ENCODE peak calls at places on chromosome 5, in six cellular contexts. W, N, V, S, P and G are unnamed samples. For H3K4me1, the result is how much of the 10 kb centered on the place peaks cover.

GRCh38 chr5:141039517-141039916 is 11.7 kb upstream of the PCDHB1 start:
- DNase-seq in W (no peak), N (peak), V (no peak), S (no peak), P (no peak), G (no peak)

GRCh38 chr5:97162045-97162444 is 19.6 kb upstream of the LIX1 start:
- DNase-seq in W (peak), N (peak), V (peak), S (peak), P (no peak), G (peak)

GRCh38 chr5:9456435-9457042 is 89.3 kb downstream of the SEMA5A start:
- DNase-seq in W (no peak), N (no peak), V (no peak), S (no peak), P (no peak), G (peak)

GRCh38 chr5:145943674-145944121 is 7.3 kb downstream of the SH3RF2 start:
- DNase-seq in W (peak), N (peak), V (no peak), S (no peak), P (no peak), G (no peak)

GRCh38 chr5:31478901-31479300 is 53.0 kb downstream of the DROSHA start:
- DNase-seq in W (no peak), N (no peak), V (no peak), S (no peak), P (no peak), G (no peak)

GRCh38 chr5:135821802-135822201 is 12.7 kb upstream of the SLC25A48 start:
- DNase-seq in W (no peak), N (no peak), V (no peak), S (peak), P (no peak), G (no peak)

GRCh38 chr5:148684528-148684927 is 30.2 kb upstream of the HTR4 start:
- DNase-seq in W (no peak), N (no peak), V (no peak), S (no peak), P (no peak), G (no peak)

GRCh38 chr5:152864447-152864846 is 459.4 kb upstream of the NMUR2 start:
- DNase-seq in W (no peak), N (no peak), V (no peak), S (no peak), P (no peak), G (no peak)

GRCh38 chr5:56099346-56099745 is 104.6 kb upstream of the IL6ST start:
- DNase-seq in W (no peak), N (no peak), V (no peak), S (no peak), P (no peak), G (no peak)

GRCh38 chr5:138241688-138242547 is 28.8 kb upstream of the CDC23 start:
- DNase-seq in W (no peak), N (peak), V (peak), S (no peak), P (peak), G (no peak)

GRCh38 chr5:170479484-170479883 is 24.3 kb upstream of the KCNIP1 start:
- DNase-seq in W (no peak), N (no peak), V (peak), S (no peak), P (no peak), G (peak)

GRCh38 chr5:177474845-177475562 is 1.6 kb upstream of the DBN1 start:
- DNase-seq in W (no peak), N (no peak), V (no peak), S (no peak), P (no peak), G (no peak)

GRCh38 chr5:155735388-155735787 is 591.6 kb upstream of the SGCD start:
- DNase-seq in W (peak), N (no peak), V (no peak), S (no peak), P (no peak), G (no peak)

GRCh38 chr5:87411586-87412416 is 929 bp downstream of the CCNH start:
- DNase-seq in W (peak), N (peak), V (no peak), S (peak), P (peak), G (no peak)

GRCh38 chr5:134503088-134503936 is 22.2 kb upstream of the JADE2 start:
- DNase-seq in W (peak), N (peak), V (peak), S (no peak), P (peak), G (peak)

GRCh38 chr5:3317051-3317795 is 278.4 kb upstream of the IRX1 start:
- DNase-seq in W (no peak), N (no peak), V (no peak), S (no peak), P (no peak), G (no peak)

GRCh38 chr5:160539431-160539830 is 117.8 kb downstream of the PTTG1 start:
- DNase-seq in W (no peak), N (no peak), V (no peak), S (no peak), P (no peak), G (no peak)

GRCh38 chr5:97624861-97625260 is 441.8 kb upstream of the RIOK2 start:
- DNase-seq in W (no peak), N (no peak), V (no peak), S (no peak), P (no peak), G (no peak)

GRCh38 chr5:109105631-109106267 is 304.0 kb downstream of the PJA2 start:
- DNase-seq in W (no peak), N (no peak), V (no peak), S (no peak), P (no peak), G (peak)

GRCh38 chr5:131206061-131206460 is 35.3 kb downstream of the LYRM7 start:
- DNase-seq in W (no peak), N (no peak), V (no peak), S (no peak), P (no peak), G (no peak)

GRCh38 chr5:80408475-80408875 is 611 bp downstream of the ZFYVE16 start:
- DNase-seq in W (peak), N (peak), V (no peak), S (no peak), P (peak), G (peak)

GRCh38 chr5:79130781-79131180 is 19.2 kb downstream of the BHMT start:
- DNase-seq in W (no peak), N (no peak), V (no peak), S (no peak), P (no peak), G (no peak)

GRCh38 chr5:103469288-103470065 is 93.1 kb downstream of the NUDT12 start:
- DNase-seq in W (no peak), N (no peak), V (no peak), S (no peak), P (no peak), G (no peak)

GRCh38 chr5:62937661-62938558 is 359.3 kb downstream of the LRRC70 start:
- DNase-seq in W (no peak), N (no peak), V (no peak), S (no peak), P (no peak), G (no peak)

GRCh38 chr5:57956606-57957005 is 474.0 kb upstream of the ACTBL2 start:
- DNase-seq in W (no peak), N (no peak), V (no peak), S (no peak), P (no peak), G (no peak)

GRCh38 chr5:68215208-68215887 is at the start of gene PIK3R1:
- DNase-seq in W (peak), N (peak), V (peak), S (peak), P (peak), G (peak)

GRCh38 chr5:6914336-6914735 is 201.1 kb downstream of the TENT4A start:
- DNase-seq in W (no peak), N (no peak), V (no peak), S (no peak), P (no peak), G (no peak)

GRCh38 chr5:14186132-14186830 is 43.1 kb downstream of the TRIO start:
- DNase-seq in W (no peak), N (peak), V (no peak), S (no peak), P (no peak), G (no peak)

GRCh38 chr5:15612915-15613635 is 113.1 kb downstream of the FBXL7 start:
- DNase-seq in W (no peak), N (no peak), V (no peak), S (no peak), P (no peak), G (no peak)

GRCh38 chr5:56124885-56125250 is 108.3 kb downstream of the ANKRD55 start:
- DNase-seq in W (no peak), N (no peak), V (no peak), S (no peak), P (no peak), G (peak)

GRCh38 chr5:142357469-142358090 is 32.8 kb upstream of the SPRY4 start:
- DNase-seq in W (no peak), N (no peak), V (no peak), S (no peak), P (no peak), G (peak)

GRCh38 chr5:140978987-140979386 is 12.7 kb downstream of the PCDHAC2 start:
- DNase-seq in W (no peak), N (no peak), V (no peak), S (no peak), P (no peak), G (no peak)

GRCh38 chr5:118862596-118862995 is 125.8 kb downstream of the DTWD2 start:
- DNase-seq in W (no peak), N (no peak), V (no peak), S (no peak), P (no peak), G (no peak)

DNA sequence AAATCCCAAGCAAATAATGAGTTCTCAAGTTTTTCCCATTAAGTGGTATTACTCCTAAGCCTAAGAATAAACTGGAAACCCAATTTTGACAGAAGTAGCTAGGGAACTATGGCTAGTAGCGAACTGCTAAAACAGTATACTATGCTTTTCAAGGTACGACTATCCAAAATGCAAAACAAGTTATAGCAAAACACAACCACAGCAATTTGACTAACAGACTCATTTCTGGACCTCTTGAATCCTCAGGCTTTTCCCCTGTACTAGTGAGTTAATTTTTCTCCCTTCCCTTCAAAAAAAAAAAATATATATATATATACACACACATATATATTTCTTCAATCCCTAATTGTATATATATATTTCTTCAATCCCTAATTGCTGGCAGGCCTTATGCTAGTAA is 7.3 kb downstream of the FBXW11 start:
- DNase-seq in W (no peak), N (no peak), V (no peak), S (no peak), P (no peak), G (no peak)
- H3K4me1 ChIP-seq in W (under half), N (under half), V (under half), S (under half), P (under half), G (under half)

GRCh38 chr5:83090169-83090568 is 12.8 kb downstream of the XRCC4 start:
- DNase-seq in W (no peak), N (no peak), V (no peak), S (no peak), P (no peak), G (no peak)
- H3K27ac ChIP-seq in W (no peak), N (no peak), V (no peak), S (no peak), P (no peak), G (no peak)

GRCh38 chr5:95925939-95926338 is 35.7 kb downstream of the ELL2 start:
- DNase-seq in W (no peak), N (no peak), V (no peak), S (no peak), P (no peak), G (no peak)
- H3K4me1 ChIP-seq in W (under half), N (under half), V (under half), S (under half), P (under half), G (under half)

GRCh38 chr5:126501448-126501847 is 78.2 kb downstream of the GRAMD2B start:
- DNase-seq in W (no peak), N (no peak), V (no peak), S (no peak), P (no peak), G (no peak)
- H3K27ac ChIP-seq in W (no peak), N (no peak), V (no peak), S (no peak), P (no peak), G (no peak)

DNA sequence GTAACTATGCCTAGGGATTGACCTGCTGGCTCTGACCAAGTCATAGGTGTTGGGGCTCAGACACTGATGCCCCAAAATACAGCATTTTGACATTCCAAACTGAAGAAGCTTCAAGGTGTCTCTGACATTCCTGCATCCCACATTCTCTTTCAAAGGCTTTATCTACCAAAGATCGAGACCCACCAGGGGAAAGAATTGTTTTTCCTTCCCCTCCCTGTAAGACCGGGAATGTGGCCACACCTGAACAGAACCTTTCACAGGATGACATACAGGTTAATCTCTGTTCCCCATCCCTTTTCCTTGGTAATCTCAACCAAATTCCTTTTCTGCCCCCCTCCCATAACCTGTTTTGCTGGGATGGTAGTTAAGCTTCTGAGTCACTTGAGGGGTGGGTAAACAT is 72.3 kb downstream of the IQGAP2 start:
- DNase-seq in W (no peak), N (no peak), V (no peak), S (no peak), P (no peak), G (no peak)
- H3K4me1 ChIP-seq in W (under half), N (under half), V (under half), S (under half), P (under half), G (under half)

DNA sequence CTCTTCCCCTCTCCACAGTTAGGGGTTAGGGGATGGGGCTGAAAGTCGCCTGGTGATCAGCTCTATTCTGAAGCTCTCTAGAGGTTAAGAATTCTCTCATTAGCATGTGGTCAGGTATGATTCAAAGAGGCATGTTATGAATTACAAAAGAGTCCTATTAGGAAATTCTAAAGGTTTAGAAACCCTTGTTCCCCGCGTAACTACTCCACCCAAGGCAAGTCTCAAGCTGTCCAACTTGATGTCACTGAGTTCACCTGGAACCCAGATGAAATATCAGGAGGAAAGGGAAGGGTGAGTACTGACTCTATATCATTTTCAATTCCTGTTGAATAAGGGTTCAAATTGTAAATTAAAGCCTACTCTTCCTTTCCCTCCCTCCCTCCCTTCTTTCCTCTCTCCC is 18.1 kb upstream of the RNF145 start:
- DNase-seq in W (no peak), N (no peak), V (no peak), S (no peak), P (no peak), G (no peak)
- H3K27ac ChIP-seq in W (no peak), N (no peak), V (no peak), S (no peak), P (no peak), G (no peak)

GRCh38 chr5:150149618-150150017 is 6.0 kb downstream of the PDGFRB start:
- DNase-seq in W (no peak), N (no peak), V (no peak), S (no peak), P (no peak), G (no peak)
- H3K4me1 ChIP-seq in W (under half), N (under half), V (under half), S (under half), P (under half), G (half or more)

DNA sequence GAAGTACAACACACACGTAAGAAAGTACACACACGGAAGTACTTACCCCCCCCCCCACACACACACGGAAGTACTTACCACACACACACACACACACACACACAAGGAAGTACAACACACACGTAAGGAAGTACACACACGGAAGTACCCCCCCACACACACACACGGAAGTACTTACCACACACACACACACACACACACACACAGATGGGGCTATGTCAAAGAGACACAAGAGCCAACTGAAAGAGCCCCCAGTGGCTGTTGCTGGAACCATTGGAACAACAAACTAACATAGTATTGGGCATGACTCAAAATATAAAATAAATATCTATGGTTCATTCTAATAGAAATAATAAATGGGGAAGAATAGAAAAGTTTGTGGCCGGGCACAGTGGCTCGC is 4.9 kb upstream of the MAPK9 start:
- DNase-seq in W (no peak), N (no peak), V (no peak), S (peak), P (no peak), G (no peak)
- H3K27ac ChIP-seq in W (no peak), N (no peak), V (no peak), S (no peak), P (no peak), G (no peak)

GRCh38 chr5:69369369-69370121 is at the start of the genes AK6, RAD17 and TAF9:
- DNase-seq in W (peak), N (peak), V (peak), S (peak), P (peak), G (peak)
- H3K4me1 ChIP-seq in W (under half), N (under half), V (under half), S (half or more), P (under half), G (under half)